ENCODE peak calls at places on chromosome 15, in six cellular contexts. Y, K, J, W, U and R are unnamed samples.
A peak's percentile ranks its signal among the peaks of the same experiment; 100 is the strongest.

GRCh38 chr15:64536244-64536836 is 76.0 kb downstream of the ZNF609 start:
- DNase-seq in Y (no peak), K (no peak), J (no peak), W (no peak), U (no peak), R (no peak)

GRCh38 chr15:100383302-100384107 is 41.7 kb upstream of the ADAMTS17 start:
- DNase-seq in Y (peak; percentile 8), K (no peak), J (no peak), W (peak; percentile 45), U (peak; percentile 64), R (no peak)

GRCh38 chr15:41886741-41887140 is 7.1 kb downstream of the SPTBN5 start:
- DNase-seq in Y (no peak), K (peak; percentile 98), J (no peak), W (peak; percentile 71), U (no peak), R (no peak)

GRCh38 chr15:79025201-79025600 is 65.4 kb downstream of the RASGRF1 start:
- DNase-seq in Y (peak; percentile 14), K (no peak), J (no peak), W (peak; percentile 24), U (peak; percentile 16), R (no peak)

GRCh38 chr15:40465939-40466338 is 4.8 kb upstream of the CHST14 start:
- DNase-seq in Y (no peak), K (no peak), J (no peak), W (no peak), U (no peak), R (no peak)

GRCh38 chr15:36831125-36831914 is 251.9 kb downstream of the CDIN1 start:
- DNase-seq in Y (no peak), K (no peak), J (no peak), W (no peak), U (no peak), R (no peak)

GRCh38 chr15:99454107-99454809 is 111.5 kb upstream of the MEF2A start:
- DNase-seq in Y (no peak), K (no peak), J (no peak), W (no peak), U (no peak), R (no peak)

GRCh38 chr15:39124925-39125625 is 455.8 kb upstream of the THBS1 start:
- DNase-seq in Y (no peak), K (no peak), J (no peak), W (no peak), U (no peak), R (no peak)

GRCh38 chr15:35013370-35013769 is 25.3 kb upstream of the ZNF770 start:
- DNase-seq in Y (no peak), K (no peak), J (no peak), W (no peak), U (no peak), R (no peak)

GRCh38 chr15:100712226-100712625 is 109.8 kb downstream of the ASB7 start:
- DNase-seq in Y (no peak), K (no peak), J (no peak), W (no peak), U (no peak), R (no peak)

GRCh38 chr15:58438956-58439355 is 7.2 kb downstream of the LIPC start:
- DNase-seq in Y (peak; percentile 66), K (peak; percentile 50), J (peak; percentile 23), W (peak; percentile 60), U (no peak), R (no peak)

GRCh38 chr15:45114076-45114750 is at the start of the genes DUOX2 and DUOXA2:
- DNase-seq in Y (peak; percentile 40), K (no peak), J (peak; percentile 47), W (peak; percentile 48), U (no peak), R (no peak)

GRCh38 chr15:61892140-61892539 is 168.1 kb downstream of the VPS13C start:
- DNase-seq in Y (no peak), K (no peak), J (no peak), W (peak; percentile 30), U (no peak), R (no peak)

GRCh38 chr15:85443593-85444328 is 63.4 kb downstream of the AKAP13 start:
- DNase-seq in Y (peak; percentile 61), K (no peak), J (no peak), W (peak; percentile 53), U (no peak), R (no peak)

GRCh38 chr15:38308797-38309196 is 56.2 kb downstream of the SPRED1 start:
- DNase-seq in Y (no peak), K (no peak), J (no peak), W (no peak), U (no peak), R (no peak)

GRCh38 chr15:81278306-81279029 is 45.5 kb downstream of the STARD5 start:
- DNase-seq in Y (no peak), K (no peak), J (no peak), W (no peak), U (no peak), R (no peak)

DNA sequence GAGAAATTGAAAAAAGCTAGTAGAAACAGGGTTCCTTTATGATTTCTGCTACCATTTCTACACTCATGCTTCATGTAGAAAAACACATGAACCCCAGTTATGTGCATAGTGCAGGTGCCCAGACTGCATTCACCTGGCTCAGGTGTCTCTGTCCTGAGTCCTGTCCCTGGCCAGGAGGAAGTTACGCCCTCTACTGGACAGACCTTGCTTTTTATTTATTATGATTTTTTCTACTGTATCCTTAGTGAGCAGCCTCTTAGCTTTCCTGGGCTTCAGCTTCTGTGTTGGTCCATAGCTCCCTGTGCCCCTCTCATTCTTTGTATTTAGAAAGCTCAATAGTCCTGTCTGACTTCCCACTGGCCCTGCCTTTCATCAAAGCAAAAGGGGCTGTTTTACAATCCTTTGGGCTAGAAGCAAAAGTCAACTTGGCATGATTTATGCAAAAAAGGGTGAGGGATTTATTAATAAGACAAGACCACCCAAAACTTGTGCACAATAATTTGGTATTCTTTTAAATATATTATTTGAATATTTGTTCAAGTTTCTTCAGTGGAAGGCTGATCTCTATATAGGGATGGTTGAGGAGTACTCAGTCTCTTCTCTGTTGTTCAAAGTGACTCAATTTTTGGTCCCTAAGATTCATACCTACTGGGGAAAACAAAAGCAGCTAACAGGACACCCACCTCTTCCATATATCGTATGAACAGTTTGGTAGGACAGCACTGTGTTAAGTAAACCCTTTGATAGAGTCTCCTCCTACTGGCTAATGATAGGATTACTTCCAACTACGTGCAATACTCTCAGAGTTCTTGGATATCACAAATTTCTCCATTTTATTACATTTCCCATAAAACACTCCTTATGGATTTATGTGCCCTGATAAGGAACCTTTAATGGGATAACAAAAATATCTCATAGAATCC is 200.5 kb upstream of the GOLGA6L4 start:
- DNase-seq in Y (peak; percentile 51), K (no peak), J (no peak), W (peak; percentile 42), U (no peak), R (no peak)
- TF ChIP-seq CTCF in Y (peak; percentile 71), K (peak; percentile 20), J (peak; percentile 57), W (peak; percentile 63), U (peak; percentile 29), R (peak; percentile 20)

GRCh38 chr15:27170866-27171265 is 199.9 kb downstream of the GABRG3 start:
- DNase-seq in Y (no peak), K (no peak), J (no peak), W (no peak), U (no peak), R (no peak)

GRCh38 chr15:27167738-27168137 is 196.8 kb downstream of the GABRG3 start:
- DNase-seq in Y (no peak), K (no peak), J (no peak), W (no peak), U (no peak), R (no peak)

GRCh38 chr15:27165590-27165989 is 194.6 kb downstream of the GABRG3 start:
- DNase-seq in Y (no peak), K (no peak), J (no peak), W (no peak), U (no peak), R (no peak)
- TF ChIP-seq CTCF in Y (no peak), K (no peak), J (no peak), W (no peak), U (no peak), R (no peak)

GRCh38 chr15:33699691-33700447 is 268.4 kb upstream of the CHRM5 start:
- DNase-seq in Y (peak; percentile 37), K (no peak), J (no peak), W (peak; percentile 34), U (no peak), R (no peak)
- TF ChIP-seq CTCF in Y (peak; percentile 35), K (peak; percentile 11), J (peak; percentile 39), W (peak; percentile 52), U (no peak), R (no peak)

GRCh38 chr15:20657084-20657483 is 115.5 kb upstream of the GOLGA6L6 start:
- DNase-seq in Y (no peak), K (no peak), J (no peak), W (no peak), U (no peak), R (no peak)
- TF ChIP-seq CTCF in Y (no peak), K (no peak), J (no peak), W (no peak), U (no peak), R (no peak)

DNA sequence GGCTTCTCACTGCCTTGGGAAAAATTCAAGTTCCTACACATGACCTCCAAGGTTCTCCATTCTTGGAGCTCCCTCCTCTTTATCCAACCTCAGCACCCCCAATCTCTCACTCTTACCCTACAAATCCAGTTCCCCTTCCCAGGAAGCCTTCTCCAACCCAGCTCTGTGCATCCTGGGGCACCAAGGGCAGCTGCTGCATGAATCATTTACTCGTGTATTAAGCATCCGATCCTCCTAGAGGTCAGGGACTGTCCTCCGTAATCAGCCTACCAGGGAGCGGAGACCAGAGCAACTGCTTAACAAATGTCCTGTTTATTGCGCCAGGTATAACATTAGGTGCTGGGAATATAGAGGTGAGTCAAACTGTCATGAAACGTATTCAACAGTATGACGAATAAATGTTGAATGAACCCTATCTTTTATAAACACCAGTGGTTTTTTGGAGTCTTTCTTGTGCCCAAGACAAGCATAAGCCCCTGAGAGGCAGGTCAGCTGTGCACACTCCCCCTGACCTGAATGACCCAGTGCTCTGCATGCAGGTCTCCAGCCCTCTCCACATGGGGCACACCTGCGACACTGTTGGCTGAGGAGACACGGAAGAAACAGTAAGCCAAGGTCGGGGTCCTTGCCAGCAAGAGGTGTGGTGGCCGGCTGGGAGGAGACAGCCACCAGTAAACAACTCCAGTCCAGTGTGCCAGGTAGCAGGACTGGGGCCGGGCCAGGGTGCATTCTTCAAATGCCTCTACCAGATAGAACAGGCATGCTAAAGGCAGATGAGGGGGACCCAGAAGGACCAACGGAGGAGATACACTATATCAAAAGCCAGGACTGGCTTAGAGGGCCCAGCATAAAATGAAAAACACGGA is 27.6 kb downstream of the ANP32A start:
- DNase-seq in Y (peak; percentile 31), K (no peak), J (no peak), W (no peak), U (no peak), R (no peak)
- TF ChIP-seq CTCF in Y (no peak), K (no peak), J (no peak), W (no peak), U (no peak), R (no peak)

GRCh38 chr15:70584838-70585706 is 178.3 kb downstream of the UACA start:
- DNase-seq in Y (peak; percentile 69), K (peak; percentile 39), J (peak; percentile 85), W (peak; percentile 89), U (no peak), R (no peak)
- TF ChIP-seq CTCF in Y (peak; percentile 62), K (peak; percentile 52), J (peak; percentile 62), W (peak; percentile 81), U (peak; percentile 34), R (peak; percentile 31)

GRCh38 chr15:90320062-90320884 is 31.8 kb upstream of the ZNF774 start:
- DNase-seq in Y (peak; percentile 90), K (peak; percentile 66), J (peak; percentile 74), W (peak; percentile 94), U (peak; percentile 63), R (peak; percentile 82)
- TF ChIP-seq CTCF in Y (peak; percentile 99), K (peak; percentile 98), J (peak; percentile 97), W (peak; percentile 100), U (peak; percentile 98), R (peak; percentile 91)